ENCODE peak calls at places on chromosomes 12 and 14, in five cellular contexts. P, R, B, V and I are unnamed samples.

GRCh38 chr14:101071493-101071891 is 168.0 kb upstream of the RTL1 start:
- DNase-seq in P (no peak), B (no peak), V (no peak), R (peak), I (peak)

GRCh38 chr14:47763188-47763854 is 87.9 kb upstream of the MDGA2 start:
- DNase-seq in R (no peak), P (no peak), V (no peak), B (no peak), I (no peak)

GRCh38 chr12:39587247-39587646 is 32.4 kb downstream of the ABCD2 start:
- DNase-seq in R (no peak), V (no peak), P (peak), B (no peak), I (no peak)

GRCh38 chr12:121095544-121096198 is 37.0 kb upstream of the P2RX7 start:
- DNase-seq in V (peak), B (peak), R (peak), P (peak), I (peak)

GRCh38 chr12:128613821-128614220 is 209.9 kb downstream of the SLC15A4 start:
- DNase-seq in V (no peak), R (no peak), B (no peak), P (peak), I (no peak)

GRCh38 chr12:15987696-15988095 is 76.6 kb downstream of the DERA start:
- DNase-seq in B (no peak), R (no peak), V (no peak), P (no peak), I (no peak)

GRCh38 chr12:117085318-117085947 is 13.8 kb downstream of the TESC start:
- DNase-seq in V (no peak), R (peak), B (no peak), P (no peak), I (no peak)

GRCh38 chr12:475286-475685 is 15.5 kb downstream of the B4GALNT3 start:
- DNase-seq in P (no peak), B (no peak), V (no peak), R (no peak), I (no peak)

GRCh38 chr14:55731881-55732498 is 152.0 kb downstream of the KTN1 start:
- DNase-seq in P (no peak), R (no peak), V (no peak), B (no peak), I (no peak)

GRCh38 chr14:75175677-75176141 is 703 bp downstream of the TMED10 start:
- DNase-seq in R (no peak), P (no peak), B (no peak), V (no peak), I (no peak)

GRCh38 chr14:94484476-94484875 is 8.5 kb upstream of the SERPINA9 start:
- DNase-seq in P (no peak), V (no peak), B (no peak), R (no peak), I (no peak)

GRCh38 chr14:94480809-94481208 is 4.8 kb upstream of the SERPINA9 start:
- DNase-seq in R (no peak), P (no peak), B (no peak), V (no peak), I (no peak)

GRCh38 chr14:94483729-94484275 is 7.8 kb upstream of the SERPINA9 start:
- DNase-seq in R (no peak), P (no peak), V (no peak), B (no peak), I (no peak)

GRCh38 chr14:94483071-94483451 is 7.1 kb upstream of the SERPINA9 start:
- DNase-seq in P (no peak), B (no peak), R (no peak), V (no peak), I (no peak)

GRCh38 chr14:94481468-94482131 is 5.6 kb upstream of the SERPINA9 start:
- DNase-seq in V (no peak), P (no peak), R (no peak), B (no peak), I (no peak)
- TF ChIP-seq POLR2A in V (no peak), P (no peak), R (no peak), B (no peak), I (no peak)

GRCh38 chr12:7018350-7019042 is at the start of gene LPCAT3:
- DNase-seq in P (peak), V (peak), B (peak), R (peak), I (peak)
- TF ChIP-seq POLR2A in P (peak), V (peak), B (peak), R (peak), I (peak)

DNA sequence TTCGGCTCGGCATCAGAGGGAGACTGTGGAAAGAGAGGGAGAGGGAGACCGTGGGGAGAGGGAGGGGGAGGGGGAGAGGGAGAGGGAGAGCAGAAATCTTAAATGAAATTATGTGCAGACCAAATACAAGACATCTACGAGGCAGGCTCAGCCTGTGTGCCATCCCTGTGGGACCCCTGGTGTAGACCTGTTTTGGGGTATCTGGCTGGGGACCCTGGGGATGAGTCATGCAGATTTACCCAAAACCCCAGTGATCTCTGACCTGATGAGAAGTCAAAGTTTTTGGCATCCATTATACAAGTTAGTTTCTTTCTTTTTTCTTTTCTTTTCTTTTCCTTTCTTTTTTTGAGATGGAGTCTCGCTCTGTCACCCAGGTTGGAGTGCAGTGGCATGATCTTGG is 44.4 kb downstream of the ADGRD1 start:
- DNase-seq in B (no peak), R (no peak), V (no peak), P (no peak), I (no peak)
- TF ChIP-seq POLR2A in B (no peak), R (no peak), V (no peak), P (no peak), I (no peak)

DNA sequence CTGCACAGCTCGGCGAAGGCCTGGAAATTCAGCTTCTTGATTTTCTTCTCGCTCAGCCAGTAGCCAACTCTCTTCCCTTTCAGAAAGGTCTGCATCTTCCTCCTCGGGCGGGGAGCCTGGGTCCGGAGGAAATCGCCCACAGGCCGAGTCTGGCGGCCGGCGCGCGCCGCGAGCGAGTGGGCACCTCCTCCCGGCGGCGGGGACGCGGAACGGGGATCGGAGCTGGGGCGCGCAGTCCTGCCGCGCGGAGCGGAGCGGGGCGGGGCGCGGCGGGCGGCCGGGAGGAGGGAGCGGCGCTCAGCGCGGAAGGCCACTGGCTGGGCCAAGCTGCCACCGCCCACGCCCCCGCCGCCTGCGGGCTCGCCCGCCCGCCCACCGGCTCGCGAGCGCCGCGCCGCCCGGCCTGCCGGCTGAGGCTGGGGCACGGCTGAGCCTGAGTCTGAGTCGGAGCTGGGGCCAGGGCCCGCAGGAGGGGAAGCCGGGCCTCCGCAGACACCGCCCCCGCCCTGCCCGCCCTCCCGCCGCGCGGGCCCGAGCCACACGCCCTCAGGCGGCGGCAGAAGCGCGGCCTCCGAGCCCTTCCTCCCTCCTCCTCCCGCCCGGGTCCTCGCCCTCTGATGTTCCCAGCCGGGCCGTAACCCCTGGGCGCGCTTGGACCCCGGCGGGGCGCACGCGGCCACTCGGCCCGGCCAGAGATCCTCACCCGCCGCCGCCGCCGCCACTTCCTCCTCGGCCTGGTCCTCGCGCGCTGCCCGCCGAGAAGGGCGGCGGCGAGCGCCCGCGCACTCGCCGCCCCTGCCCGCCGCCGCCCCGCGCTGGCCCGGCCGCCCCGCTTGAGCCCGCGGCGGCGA is 431 bp downstream of the ITPK1 start:
- DNase-seq in V (peak), B (peak), R (peak), P (peak), I (peak)
- TF ChIP-seq POLR2A in V (peak), B (peak), R (peak), P (peak), I (no peak)

DNA sequence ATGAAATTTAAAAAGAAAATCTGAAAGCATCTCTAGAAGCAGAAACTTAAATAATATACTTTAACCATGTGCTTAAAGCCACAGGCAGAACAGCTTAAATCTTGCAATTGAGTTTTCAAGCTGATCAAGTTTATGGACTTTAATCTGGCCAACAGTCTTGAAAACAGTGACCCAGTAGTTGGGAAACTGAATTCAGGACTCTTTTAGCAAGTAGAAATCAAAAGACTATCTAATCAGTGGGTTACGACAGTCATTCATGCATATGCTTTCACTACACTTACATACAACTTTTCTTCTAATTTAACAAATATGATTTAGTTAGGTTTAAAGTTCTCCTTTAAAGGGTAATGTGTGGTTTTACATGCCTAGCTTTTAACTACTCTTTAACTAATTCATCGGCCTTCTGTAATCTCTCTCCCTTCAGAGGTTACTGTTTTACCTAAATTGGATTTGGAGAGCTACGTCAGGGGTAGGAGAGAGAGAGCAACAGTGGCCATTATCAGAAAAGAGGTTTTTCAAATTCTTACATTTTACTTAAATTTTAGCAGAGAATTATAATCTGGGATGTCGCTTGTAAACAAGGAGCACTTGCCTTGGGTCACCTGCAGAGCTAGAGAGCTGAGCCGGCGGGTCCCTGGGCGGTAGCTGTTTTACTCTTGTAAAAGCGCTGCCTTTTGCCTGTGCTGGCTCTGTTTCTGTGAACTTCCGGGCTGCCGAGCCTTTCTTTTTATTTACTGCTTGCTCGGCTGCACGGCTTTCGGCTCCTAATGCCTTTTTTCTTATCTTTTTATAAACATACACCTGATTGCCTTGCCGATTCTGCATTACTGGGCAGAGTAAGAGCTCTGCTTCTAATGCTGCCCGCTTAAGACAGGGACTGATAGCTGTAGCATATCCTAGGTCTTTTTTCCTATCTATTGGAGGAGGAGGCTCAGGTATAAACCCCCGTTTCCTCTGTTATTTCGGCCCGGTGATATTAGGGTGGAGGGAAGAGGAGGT is 17.4 kb upstream of the LYZ start:
- DNase-seq in R (no peak), V (no peak), P (no peak), B (no peak), I (no peak)
- TF ChIP-seq POLR2A in R (no peak), V (no peak), P (no peak), B (no peak), I (no peak)

GRCh38 chr14:105248368-105249174 is at the start of gene BTBD6:
- DNase-seq in B (peak), V (peak), R (peak), P (peak), I (peak)
- TF ChIP-seq POLR2A in B (peak), V (peak), R (no peak), P (peak), I (no peak)